ENCODE peak calls at places on chromosome 14, in six cellular contexts. H is AG09309, J is astrocyte of the cerebellum, L is stomach, O is uterus, Z is fibroblast of mammary gland. N is an unnamed sample.

GRCh38 chr14:104111301-104112112 is 26.0 kb downstream of the ASPG start:
- DNase-seq in L (peak; percentile 26), O (no peak), J (no peak), H (no peak), Z (no peak), N (no peak)

GRCh38 chr14:69324341-69324931 is 64.5 kb downstream of the GALNT16 start:
- DNase-seq in J (no peak), L (no peak), H (no peak), O (peak; percentile 6), Z (no peak), N (no peak)

GRCh38 chr14:93536945-93537344 is 106.2 kb downstream of the UNC79 start:
- DNase-seq in O (no peak), H (no peak), J (no peak), Z (peak; percentile 31), L (no peak), N (no peak)

GRCh38 chr14:70069186-70069585 is 119.6 kb downstream of the SLC8A3 start:
- DNase-seq in J (no peak), L (no peak), H (no peak), O (no peak), Z (no peak), N (no peak)

GRCh38 chr14:76575108-76575507 is 186.2 kb upstream of the VASH1 start:
- DNase-seq in O (no peak), H (no peak), L (no peak), J (no peak), Z (no peak), N (no peak)

GRCh38 chr14:100074431-100075100 is 9.3 kb downstream of the EVL start:
- DNase-seq in O (no peak), H (no peak), J (no peak), L (no peak), Z (no peak), N (no peak)

GRCh38 chr14:63563370-63564026 is 20.3 kb upstream of the PPP2R5E start:
- DNase-seq in O (no peak), Z (no peak), L (no peak), H (no peak), J (no peak), N (no peak)

GRCh38 chr14:100037351-100037750 is 27.9 kb upstream of the EVL start:
- DNase-seq in Z (peak; percentile 75), O (peak; percentile 36), L (peak; percentile 30), J (no peak), H (no peak), N (no peak)

GRCh38 chr14:58738189-58738836 is 100.6 kb downstream of the DACT1 start:
- DNase-seq in H (peak; percentile 57), Z (peak; percentile 93), J (peak; percentile 72), O (no peak), L (no peak), N (peak; percentile 71)

GRCh38 chr14:56650075-56650474 is 70.5 kb downstream of the TMEM260 start:
- DNase-seq in O (no peak), J (no peak), Z (no peak), H (no peak), L (no peak), N (no peak)

GRCh38 chr14:99177046-99177655 is 94.8 kb downstream of the BCL11B start:
- DNase-seq in O (no peak), Z (no peak), J (no peak), H (no peak), L (no peak), N (no peak)

GRCh38 chr14:22849212-22849819 is 12.9 kb downstream of the MMP14 start:
- DNase-seq in L (peak; percentile 38), H (no peak), J (no peak), Z (peak; percentile 87), O (peak; percentile 80), N (no peak)

GRCh38 chr14:68631058-68631690 is 161.7 kb downstream of the ZFP36L1 start:
- DNase-seq in Z (no peak), J (no peak), L (no peak), O (no peak), H (no peak), N (no peak)

GRCh38 chr14:101500681-101501080 is 60.6 kb upstream of the DIO3 start:
- DNase-seq in H (no peak), Z (no peak), J (no peak), L (no peak), O (no peak), N (no peak)

GRCh38 chr14:101499513-101499912 is 61.8 kb upstream of the DIO3 start:
- DNase-seq in H (no peak), J (no peak), O (no peak), Z (no peak), L (peak; percentile 16), N (no peak)

GRCh38 chr14:101497910-101498860 is 63.1 kb upstream of the DIO3 start:
- DNase-seq in J (no peak), Z (no peak), L (peak; percentile 16), H (no peak), O (peak; percentile 18), N (no peak)

GRCh38 chr14:101500061-101500460 is 61.2 kb upstream of the DIO3 start:
- DNase-seq in H (no peak), J (no peak), L (no peak), Z (no peak), O (no peak), N (no peak)

GRCh38 chr14:101499080-101499479 is 62.2 kb upstream of the DIO3 start:
- DNase-seq in O (peak; percentile 26), J (no peak), H (no peak), Z (no peak), L (peak; percentile 9), N (no peak)
- TF ChIP-seq CTCF in O (no peak), J (no peak), H (no peak), Z (no peak), L (no peak), N (no peak)

DNA sequence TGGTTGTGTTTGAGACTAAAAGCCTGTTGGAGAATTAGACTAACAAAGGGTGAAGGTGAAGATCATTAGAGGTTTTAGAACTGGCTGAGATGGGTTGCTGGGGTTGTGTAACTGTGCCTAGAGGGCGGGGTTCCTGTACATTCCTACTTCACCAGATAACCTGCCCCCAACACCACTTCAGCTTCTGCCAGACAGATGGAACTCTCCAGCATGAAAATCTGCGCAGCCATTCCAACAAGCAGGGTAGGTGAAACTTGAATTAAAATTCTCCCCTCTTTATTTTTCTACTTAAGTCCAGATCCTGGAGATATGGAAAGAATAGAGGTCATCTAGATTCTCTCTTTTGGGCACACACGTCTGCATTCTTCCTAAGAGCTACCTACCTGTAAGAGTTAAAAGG is 6.0 kb downstream of the FOXG1 start:
- DNase-seq in L (no peak), J (no peak), H (no peak), Z (no peak), O (no peak), N (no peak)
- H3K4me3 ChIP-seq in L (no peak overlapping the region), J (peak overlapping the region; percentile 52), H (no peak overlapping the region), Z (no peak overlapping the region), O (no peak overlapping the region), N (no peak overlapping the region)

GRCh38 chr14:55440385-55440784 is at the start of gene TBPL2:
- DNase-seq in J (no peak), L (no peak), Z (no peak), O (no peak), H (no peak), N (no peak)

GRCh38 chr14:55441286-55441685 is 870 bp upstream of the TBPL2 start:
- DNase-seq in L (no peak), J (no peak), O (no peak), Z (no peak), H (no peak), N (no peak)

GRCh38 chr14:55436530-55436929 is 3.9 kb downstream of the TBPL2 start:
- DNase-seq in L (no peak), O (no peak), Z (no peak), J (no peak), H (no peak), N (no peak)

GRCh38 chr14:55434805-55435174 is 5.6 kb downstream of the TBPL2 start:
- DNase-seq in O (no peak), Z (no peak), L (no peak), J (no peak), H (no peak), N (no peak)

GRCh38 chr14:55438066-55438683 is 2.2 kb downstream of the TBPL2 start:
- DNase-seq in O (no peak), L (no peak), J (peak; percentile 65), Z (peak; percentile 75), H (peak; percentile 29), N (no peak)
- TF ChIP-seq CTCF in O (no peak), L (peak; percentile 23), J (peak; percentile 61), Z (peak; percentile 60), H (peak; percentile 61), N (peak; percentile 72)

GRCh38 chr14:65159281-65160062 is 57.2 kb upstream of the MAX start:
- DNase-seq in O (no peak), J (no peak), H (no peak), L (no peak), Z (no peak), N (no peak)
- H3K4me3 ChIP-seq in O (no peak overlapping the region), J (no peak overlapping the region), H (no peak overlapping the region), L (no peak overlapping the region), Z (no peak overlapping the region), N (no peak overlapping the region)

GRCh38 chr14:21041676-21042433 is at the start of gene RNASE7:
- DNase-seq in L (no peak), J (no peak), Z (peak; percentile 66), O (no peak), H (no peak), N (no peak)
- TF ChIP-seq CTCF in L (no peak), J (no peak), Z (no peak), O (no peak), H (no peak), N (no peak)

DNA sequence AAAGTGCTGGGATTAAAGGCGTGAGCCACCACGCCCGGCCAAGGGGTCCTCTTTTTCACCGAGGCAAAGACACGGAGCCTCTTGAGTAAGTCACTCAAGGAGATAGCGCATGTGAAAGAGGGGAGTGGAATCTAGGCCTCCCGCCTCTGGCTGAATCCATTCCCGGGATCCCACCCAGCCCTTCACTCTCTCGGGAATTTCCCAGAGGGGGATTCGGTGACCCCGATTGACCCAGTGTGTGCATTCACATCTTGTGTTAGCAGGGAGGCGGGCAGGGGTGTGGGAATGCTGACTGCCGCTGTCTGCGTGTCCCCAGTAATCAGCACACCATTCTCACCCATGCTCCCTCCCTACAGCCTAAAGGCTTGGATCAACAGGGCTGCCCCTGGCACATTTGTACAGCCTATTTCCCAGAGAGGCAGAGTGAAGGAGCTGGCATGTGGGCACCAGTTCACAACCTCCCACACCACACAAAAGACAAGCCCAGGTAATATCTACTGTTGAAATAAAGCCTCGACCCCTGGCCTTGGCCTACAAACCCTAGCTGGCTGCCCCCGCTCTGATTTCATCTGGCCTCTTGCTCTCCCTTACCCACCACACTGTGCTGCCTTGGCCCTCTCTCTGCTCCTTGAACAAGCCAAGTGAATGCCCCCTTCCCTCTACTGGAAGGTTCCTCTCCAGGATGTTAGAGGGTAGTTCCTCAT is 1.3 kb upstream of the LTBP2 start:
- DNase-seq in L (no peak), H (no peak), O (no peak), J (no peak), Z (no peak), N (no peak)
- H3K4me3 ChIP-seq in L (no peak overlapping the region), H (no peak overlapping the region), O (no peak overlapping the region), J (no peak overlapping the region), Z (no peak overlapping the region), N (peak overlapping the region; percentile 11)

DNA sequence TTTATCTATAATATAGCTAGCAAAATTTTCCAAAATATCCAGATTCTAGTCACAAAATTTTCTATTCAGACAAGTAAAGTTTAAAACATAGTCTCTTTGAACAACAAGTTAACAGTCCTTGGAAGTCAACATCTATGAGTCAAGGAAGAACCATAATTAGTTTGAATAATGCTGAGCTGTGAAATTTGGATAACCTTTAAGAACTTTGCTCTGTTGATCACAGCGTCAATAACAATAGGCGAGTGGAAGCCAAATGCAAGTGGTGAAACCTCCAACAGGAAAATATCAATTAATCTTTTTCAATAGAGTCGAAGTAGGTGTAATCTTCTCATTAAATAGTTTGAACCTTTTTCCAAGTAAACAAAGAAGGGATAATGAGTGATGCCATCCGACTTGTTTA is 466.6 kb downstream of the FOXG1 start:
- DNase-seq in Z (no peak), L (no peak), O (no peak), H (no peak), J (no peak), N (no peak)
- TF ChIP-seq CTCF in Z (no peak), L (no peak), O (no peak), H (no peak), J (no peak), N (no peak)

N was measured in epithelial cell of proximal tubule.